ENCODE peak calls at places on chromosomes 1 and 21, in six cellular contexts. Q is heart left ventricle, D is ACHN, X is GM12865, H is GM12892, W is T-helper 17 cell. B is an unnamed sample.

GRCh38 chr1:2847086-2847850 is 45.8 kb upstream of the TTC34 start:
- DNase-seq in X (no peak), W (no peak), H (no peak), Q (no peak), D (no peak), B (peak; percentile 65)

GRCh38 chr1:208029381-208030319 is 118.7 kb upstream of the CD34 start:
- DNase-seq in Q (no peak), H (no peak), W (no peak), D (peak; percentile 12), X (no peak), B (no peak)

GRCh38 chr1:199265319-199265718 is 626.5 kb downstream of the PTPRC start:
- DNase-seq in Q (no peak), X (no peak), H (no peak), W (no peak), D (no peak), B (no peak)

GRCh38 chr1:162389971-162390370 is 8.4 kb downstream of the C1orf226 start:
- DNase-seq in Q (no peak), D (peak; percentile 17), W (no peak), H (no peak), X (no peak), B (no peak)

GRCh38 chr21:36203603-36203889 is 46.9 kb downstream of the DOP1B start:
- DNase-seq in D (peak; percentile 83), W (no peak), Q (no peak), H (peak; percentile 40), X (peak; percentile 49), B (no peak)

GRCh38 chr1:15526021-15526489 is 593 bp upstream of the DNAJC16 start:
- DNase-seq in X (no peak), W (no peak), D (no peak), Q (no peak), H (no peak), B (peak; percentile 48)

GRCh38 chr21:41460578-41461527 is 34.8 kb downstream of the MX1 start:
- DNase-seq in X (peak; percentile 81), H (peak; percentile 50), Q (peak; percentile 81), D (peak; percentile 58), W (peak; percentile 20), B (peak; percentile 89)

GRCh38 chr1:119679223-119679622 is 31.2 kb upstream of the ZNF697 start:
- DNase-seq in Q (no peak), H (no peak), W (no peak), X (no peak), D (no peak), B (no peak)

GRCh38 chr1:101250219-101250618 is 13.4 kb downstream of the S1PR1 start:
- DNase-seq in D (no peak), Q (no peak), X (no peak), W (no peak), H (no peak), B (no peak)

GRCh38 chr1:211698161-211699026 is 23.0 kb upstream of the NEK2 start:
- DNase-seq in W (peak; percentile 66), X (peak; percentile 89), H (peak; percentile 71), D (peak; percentile 68), Q (peak; percentile 71), B (peak; percentile 86)

B was measured in left lung.